ENCODE peak calls at places on chromosomes 16 and 17, in five cellular contexts. Y is IMR-90, N is K562, O is H1, Q is HepG2. G is an unnamed sample.

GRCh38 chr16:53094013-53094630 is 39.3 kb downstream of the CHD9 start:
- DNase-seq in Y (no peak), Q (no peak), O (no peak), N (peak; percentile 78), G (peak; percentile 41)

GRCh38 chr16:88743693-88744519 is 37.6 kb downstream of the CTU2 start:
- DNase-seq in Q (peak; percentile 60), O (peak; percentile 98), N (peak; percentile 78), Y (peak; percentile 55), G (peak; percentile 77)

GRCh38 chr17:77724876-77725615 is 233.5 kb upstream of the TNRC6C start:
- DNase-seq in Y (no peak), Q (no peak), O (peak; percentile 32), N (no peak), G (no peak)

GRCh38 chr17:807146-808002 is 25.2 kb downstream of the MRM3 start:
- DNase-seq in N (no peak), O (no peak), Q (no peak), Y (no peak), G (no peak)

GRCh38 chr17:74116087-74116717 is 87.3 kb upstream of the RPL38 start:
- DNase-seq in O (no peak), Y (no peak), Q (no peak), N (no peak), G (no peak)

GRCh38 chr16:79943738-79944137 is 343.2 kb upstream of the MAF start:
- DNase-seq in Y (no peak), Q (no peak), N (no peak), O (no peak), G (no peak)

GRCh38 chr16:4859900-4860255 is 12.6 kb downstream of the UBN1 start:
- DNase-seq in O (no peak), Y (peak; percentile 29), Q (no peak), N (no peak), G (no peak)

GRCh38 chr16:88502371-88502770 is 49.3 kb downstream of the ZFPM1 start:
- DNase-seq in N (no peak), O (no peak), Q (no peak), Y (no peak), G (no peak)

GRCh38 chr17:34756670-34757021 is 177.3 kb downstream of the TMEM132E start:
- DNase-seq in Y (no peak), Q (no peak), N (no peak), O (no peak), G (no peak)

GRCh38 chr16:23064642-23065041 is 84.6 kb downstream of the USP31 start:
- DNase-seq in O (no peak), Q (no peak), N (no peak), Y (no peak), G (no peak)

GRCh38 chr17:7132511-7133094 is 18.0 kb upstream of the ASGR2 start:
- DNase-seq in N (no peak), Q (peak; percentile 61), O (peak; percentile 79), Y (no peak), G (no peak)

GRCh38 chr17:77419547-77420475 is 279.0 kb downstream of the SEC14L1 start:
- DNase-seq in O (peak; percentile 79), Y (peak; percentile 80), N (peak; percentile 53), Q (peak; percentile 24), G (no peak)

GRCh38 chr16:10935491-10935890 is 6.8 kb downstream of the DEXI start:
- DNase-seq in Y (no peak), O (no peak), Q (no peak), N (no peak), G (no peak)

DNA sequence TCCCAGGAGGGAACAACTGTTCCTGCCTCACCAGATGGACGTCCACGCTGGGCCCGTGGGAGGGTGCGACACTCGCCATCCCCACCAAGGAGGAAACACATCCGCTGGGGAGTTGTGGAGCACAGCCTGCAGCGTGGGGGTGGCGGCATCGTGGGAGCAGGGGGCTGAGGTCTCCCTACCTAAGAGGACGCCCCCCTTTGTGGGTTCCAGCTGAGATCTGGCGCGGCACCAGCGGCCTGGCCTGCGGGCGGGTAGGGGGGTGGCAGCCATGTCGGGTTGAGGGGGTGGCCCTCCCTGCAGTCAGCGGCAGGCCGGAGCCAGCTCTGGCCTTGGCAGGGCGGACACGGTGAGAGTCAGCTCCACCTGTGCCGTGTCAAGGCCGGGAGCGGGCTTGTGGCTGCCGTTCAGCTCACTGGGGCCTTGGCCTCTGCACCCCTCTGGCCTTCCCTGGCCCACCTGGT is 116.7 kb upstream of the CIBAR2 start:
- DNase-seq in Q (no peak), Y (no peak), O (no peak), N (no peak), G (no peak)
- H3K27ac ChIP-seq in Q (no peak overlapping the region), Y (no peak overlapping the region), O (no peak overlapping the region), N (no peak overlapping the region), G (no peak overlapping the region)

GRCh38 chr17:44344939-44345496 is at the start of gene GRN:
- DNase-seq in Q (peak; percentile 100), Y (peak; percentile 99), O (peak; percentile 92), N (peak; percentile 96), G (peak; percentile 100)

GRCh38 chr17:44346064-44346844 is 1.2 kb downstream of the GRN start:
- DNase-seq in Y (no peak), O (no peak), Q (no peak), N (no peak), G (no peak)

GRCh38 chr17:44348234-44348987 is 3.3 kb downstream of the GRN start:
- DNase-seq in N (no peak), O (no peak), Y (peak; percentile 57), Q (no peak), G (no peak)

GRCh38 chr17:44343510-44344209 is 1.4 kb upstream of the GRN start:
- DNase-seq in Y (no peak), Q (no peak), O (no peak), N (no peak), G (no peak)

DNA sequence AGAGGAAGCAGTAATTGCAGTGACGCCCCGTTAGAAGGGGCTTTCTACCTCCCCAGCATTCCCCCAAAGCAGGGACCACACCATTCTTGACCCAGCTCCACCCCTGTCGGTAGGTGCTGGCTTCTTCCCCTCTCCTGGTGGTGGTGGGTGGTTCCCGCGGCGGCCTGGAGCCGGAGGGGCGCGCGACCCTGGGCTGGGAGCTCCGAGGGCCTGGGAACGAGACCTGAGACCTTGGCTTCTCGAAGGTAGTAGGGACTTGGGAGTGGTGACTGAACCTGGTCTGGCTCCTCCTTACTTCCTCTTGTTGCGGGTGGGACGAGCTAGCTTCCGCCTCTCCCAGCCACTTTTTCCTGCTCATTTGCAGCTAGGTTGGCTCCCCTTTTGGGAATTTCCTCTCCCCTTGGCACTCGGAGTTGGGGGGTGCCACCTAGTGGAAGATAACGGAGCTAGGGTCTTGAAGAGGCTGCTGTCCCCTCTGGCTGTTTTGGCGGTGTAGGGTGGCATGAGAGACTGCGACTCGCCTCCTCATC is 460 bp downstream of the GRN start:
- DNase-seq in Y (peak; percentile 59), Q (peak; percentile 79), N (peak; percentile 56), O (peak; percentile 83), G (peak; percentile 82)
- TF ChIP-seq MAFK in Y (no peak), Q (no peak), N (no peak), O (no peak), G (no peak)

DNA sequence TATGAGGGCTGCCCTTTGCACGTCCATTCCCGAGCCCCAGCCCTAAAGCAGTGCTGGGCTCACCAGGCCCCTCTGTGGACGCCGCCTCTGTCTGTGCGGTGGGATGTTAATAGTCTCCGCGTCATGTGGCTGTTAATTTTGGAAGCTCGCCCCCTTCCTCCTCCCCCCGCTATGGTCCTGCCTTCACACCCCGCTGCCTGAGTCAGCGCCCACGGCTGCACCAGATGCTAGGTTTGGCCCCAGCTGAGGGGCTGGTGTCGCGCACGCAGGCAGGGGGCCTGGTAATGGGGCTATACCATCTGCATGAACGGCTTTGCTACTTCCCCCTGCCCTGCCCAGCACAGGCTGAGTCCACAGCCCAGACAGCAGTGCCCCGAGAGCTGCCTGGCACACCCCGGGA is 4.1 kb upstream of the SSTR5 start:
- DNase-seq in Y (no peak), N (no peak), O (no peak), Q (no peak), G (no peak)
- TF ChIP-seq POLR2A in Y (no peak), N (no peak), O (no peak), Q (no peak), G (no peak)

GRCh38 chr17:63986842-63987615 is 11.1 kb upstream of the PRR29 start:
- DNase-seq in Y (no peak), Q (no peak), N (no peak), O (no peak), G (no peak)
- H3K27ac ChIP-seq in Y (no peak overlapping the region), Q (no peak overlapping the region), N (no peak overlapping the region), O (no peak overlapping the region), G (no peak overlapping the region)

GRCh38 chr17:68048996-68049395 is 13.5 kb downstream of the KPNA2 start:
- DNase-seq in Y (no peak), O (no peak), Q (no peak), N (peak; percentile 24), G (no peak)
- TF ChIP-seq MAFK in Y (no peak), O (no peak), Q (no peak), N (no peak), G (no peak)

DNA sequence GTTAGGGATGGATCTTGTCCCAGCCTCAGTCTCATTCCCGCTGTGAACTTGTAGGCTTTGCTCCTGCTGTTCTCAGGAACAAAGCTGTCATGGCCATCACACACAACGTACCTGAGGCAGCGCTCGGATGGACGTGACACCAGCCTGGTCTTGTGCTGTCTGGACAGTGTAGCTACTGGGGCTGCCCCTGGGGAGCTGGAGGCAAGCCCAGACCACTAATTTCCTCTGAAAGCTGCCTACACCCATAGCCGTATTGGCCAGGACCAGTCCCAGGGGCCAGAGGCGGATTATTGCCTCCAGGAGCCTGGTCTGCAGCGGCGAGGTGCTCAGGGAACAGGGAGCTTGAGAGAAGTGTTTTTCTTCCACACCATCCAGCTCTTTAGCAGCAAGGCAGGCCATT is 11.7 kb downstream of the ZNHIT3 start:
- DNase-seq in Y (no peak), O (no peak), Q (no peak), N (no peak), G (no peak)
- TF ChIP-seq POLR2A in Y (no peak), O (no peak), Q (no peak), N (no peak), G (no peak)

DNA sequence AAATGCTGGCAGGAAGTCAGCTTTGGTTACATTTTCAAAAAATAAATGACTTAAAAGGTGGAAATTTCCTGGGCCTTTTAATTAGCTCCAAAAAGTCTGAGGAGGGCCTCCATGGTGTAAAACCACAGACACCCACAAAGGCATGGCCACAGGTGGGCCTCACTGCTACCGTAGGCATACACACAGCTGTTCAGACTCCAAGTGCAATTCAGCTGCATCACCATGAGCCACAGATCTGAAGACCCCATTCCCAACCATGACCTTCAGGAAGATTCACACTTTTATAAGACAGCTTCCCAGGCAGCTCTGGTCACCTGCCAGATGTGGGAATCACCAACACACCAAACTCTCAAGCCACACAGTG is 20.6 kb downstream of the CSNK2A2 start:
- DNase-seq in Y (no peak), O (no peak), Q (no peak), N (no peak), G (no peak)
- H3K27ac ChIP-seq in Y (no peak overlapping the region), O (no peak overlapping the region), Q (no peak overlapping the region), N (no peak overlapping the region), G (no peak overlapping the region)

GRCh38 chr16:57185945-57186629 is at the start of the genes PSME3IP1 and RSPRY1:
- DNase-seq in N (peak; percentile 99), Y (peak; percentile 100), O (peak; percentile 97), Q (peak; percentile 100), G (peak; percentile 100)

GRCh38 chr16:57188711-57189002 is 2.5 kb downstream of the RSPRY1 start:
- DNase-seq in Y (no peak), Q (no peak), N (no peak), O (no peak), G (no peak)

GRCh38 chr16:57187508-57187854 is 1.4 kb downstream of the RSPRY1 start:
- DNase-seq in Y (no peak), O (no peak), Q (peak; percentile 29), N (no peak), G (no peak)

GRCh38 chr16:57185446-57185944 is 344 bp downstream of the PSME3IP1 start:
- DNase-seq in Y (peak; percentile 70), O (no peak), N (no peak), Q (no peak), G (peak; percentile 38)

GRCh38 chr16:57186630-57187507 is 740 bp downstream of the RSPRY1 start:
- DNase-seq in O (peak; percentile 53), Y (no peak), N (peak; percentile 64), Q (peak; percentile 54), G (peak; percentile 22)
- TF ChIP-seq MAFK in O (no peak), Y (no peak), N (no peak), Q (no peak), G (no peak)

G was measured in A549.